ENCODE peak calls at places on chromosomes 13 and 19, in seven cellular contexts. One of them, this sample, is unnamed.
A peak's percentile ranks its signal among the peaks of the same experiment; 100 is the strongest.

GRCh38 chr13:110331362-110331761 is 24.3 kb downstream of the COL4A2 start:
- DNase-seq in GDM1: no peak
- DNase-seq in GM04503: no peak
- DNase-seq in pons: no peak
- DNase-seq in AG09319: no peak
- DNase-seq in C1 segment of cervical spinal cord: no peak
- DNase-seq in NCI-H526 treated with DMSO at 0.1 percent for 48 hours: no peak
- DNase-seq in this sample: no peak

GRCh38 chr13:51041126-51041525 is 69.9 kb downstream of the C13orf42 start:
- DNase-seq in GDM1: no peak
- DNase-seq in C1 segment of cervical spinal cord: no peak
- DNase-seq in GM04503: no peak
- DNase-seq in pons: no peak
- DNase-seq in NCI-H526 treated with DMSO at 0.1 percent for 48 hours: no peak
- DNase-seq in AG09319: no peak
- DNase-seq in this sample: no peak

GRCh38 chr13:51494151-51494550 is 41.3 kb upstream of the INTS6 start:
- DNase-seq in C1 segment of cervical spinal cord: no peak
- DNase-seq in GDM1: no peak
- DNase-seq in NCI-H526 treated with DMSO at 0.1 percent for 48 hours: no peak
- DNase-seq in AG09319: no peak
- DNase-seq in pons: no peak
- DNase-seq in GM04503: peak; percentile 11
- DNase-seq in this sample: peak; percentile 30

GRCh38 chr13:60286707-60287106 is 110.3 kb upstream of the TDRD3 start:
- DNase-seq in GM04503: no peak
- DNase-seq in NCI-H526 treated with DMSO at 0.1 percent for 48 hours: peak; percentile 53
- DNase-seq in AG09319: no peak
- DNase-seq in pons: no peak
- DNase-seq in GDM1: no peak
- DNase-seq in C1 segment of cervical spinal cord: no peak
- DNase-seq in this sample: no peak

GRCh38 chr13:50873481-50873880 is 30.0 kb upstream of the DLEU7 start:
- DNase-seq in C1 segment of cervical spinal cord: no peak
- DNase-seq in GDM1: no peak
- DNase-seq in pons: no peak
- DNase-seq in NCI-H526 treated with DMSO at 0.1 percent for 48 hours: no peak
- DNase-seq in AG09319: no peak
- DNase-seq in GM04503: no peak
- DNase-seq in this sample: no peak

GRCh38 chr13:25901460-25902376 is 150.1 kb downstream of the SHISA2 start:
- DNase-seq in C1 segment of cervical spinal cord: no peak
- DNase-seq in GM04503: no peak
- DNase-seq in AG09319: no peak
- DNase-seq in pons: no peak
- DNase-seq in NCI-H526 treated with DMSO at 0.1 percent for 48 hours: no peak
- DNase-seq in GDM1: no peak
- DNase-seq in this sample: peak; percentile 43

GRCh38 chr13:20702945-20703784 is at the start of gene IL17D:
- DNase-seq in C1 segment of cervical spinal cord: peak; percentile 26
- DNase-seq in NCI-H526 treated with DMSO at 0.1 percent for 48 hours: peak; percentile 25
- DNase-seq in pons: no peak
- DNase-seq in GM04503: no peak
- DNase-seq in GDM1: no peak
- DNase-seq in AG09319: no peak
- DNase-seq in this sample: no peak

GRCh38 chr19:19227217-19227616 is 15.5 kb downstream of the NCAN start:
- DNase-seq in C1 segment of cervical spinal cord: no peak
- DNase-seq in GDM1: no peak
- DNase-seq in AG09319: no peak
- DNase-seq in pons: no peak
- DNase-seq in GM04503: no peak
- DNase-seq in NCI-H526 treated with DMSO at 0.1 percent for 48 hours: no peak
- DNase-seq in this sample: no peak

GRCh38 chr13:53276265-53276664 is 247.7 kb downstream of the OLFM4 start:
- DNase-seq in GDM1: no peak
- DNase-seq in NCI-H526 treated with DMSO at 0.1 percent for 48 hours: no peak
- DNase-seq in pons: no peak
- DNase-seq in GM04503: no peak
- DNase-seq in C1 segment of cervical spinal cord: no peak
- DNase-seq in AG09319: no peak
- DNase-seq in this sample: no peak

GRCh38 chr19:43624933-43625332 is 5.5 kb upstream of the ZNF428 start:
- DNase-seq in GM04503: no peak
- DNase-seq in pons: no peak
- DNase-seq in NCI-H526 treated with DMSO at 0.1 percent for 48 hours: no peak
- DNase-seq in GDM1: no peak
- DNase-seq in AG09319: no peak
- DNase-seq in C1 segment of cervical spinal cord: no peak
- DNase-seq in this sample: no peak

GRCh38 chr19:34018546-34018945 is 153.8 kb upstream of the LSM14A start:
- DNase-seq in pons: no peak
- DNase-seq in GDM1: no peak
- DNase-seq in C1 segment of cervical spinal cord: no peak
- DNase-seq in NCI-H526 treated with DMSO at 0.1 percent for 48 hours: no peak
- DNase-seq in AG09319: no peak
- DNase-seq in GM04503: no peak
- DNase-seq in this sample: no peak

GRCh38 chr13:50512602-50513527 is 330.6 kb downstream of the DLEU7 start:
- DNase-seq in pons: peak; percentile 71
- DNase-seq in GM04503: no peak
- DNase-seq in AG09319: no peak
- DNase-seq in NCI-H526 treated with DMSO at 0.1 percent for 48 hours: no peak
- DNase-seq in GDM1: peak; percentile 79
- DNase-seq in C1 segment of cervical spinal cord: no peak
- DNase-seq in this sample: no peak

GRCh38 chr19:41863209-41863931 is 3.3 kb downstream of the RPS19 start:
- DNase-seq in C1 segment of cervical spinal cord: no peak
- DNase-seq in GM04503: no peak
- DNase-seq in AG09319: no peak
- DNase-seq in pons: peak; percentile 17
- DNase-seq in NCI-H526 treated with DMSO at 0.1 percent for 48 hours: no peak
- DNase-seq in GDM1: no peak
- DNase-seq in this sample: no peak

GRCh38 chr13:28379371-28380083 is 115.4 kb downstream of the FLT1 start:
- DNase-seq in C1 segment of cervical spinal cord: no peak
- DNase-seq in AG09319: no peak
- DNase-seq in GM04503: no peak
- DNase-seq in pons: no peak
- DNase-seq in GDM1: no peak
- DNase-seq in NCI-H526 treated with DMSO at 0.1 percent for 48 hours: no peak
- DNase-seq in this sample: no peak

GRCh38 chr13:74135306-74136088 is 1.3 kb upstream of the KLF12 start:
- DNase-seq in AG09319: peak; percentile 40
- DNase-seq in C1 segment of cervical spinal cord: peak; percentile 54
- DNase-seq in GM04503: no peak
- DNase-seq in pons: peak; percentile 39
- DNase-seq in GDM1: no peak
- DNase-seq in NCI-H526 treated with DMSO at 0.1 percent for 48 hours: peak; percentile 89
- DNase-seq in this sample: no peak

GRCh38 chr19:54449701-54450069 is 686 bp downstream of the LENG8 start:
- DNase-seq in NCI-H526 treated with DMSO at 0.1 percent for 48 hours: no peak
- DNase-seq in C1 segment of cervical spinal cord: no peak
- DNase-seq in pons: no peak
- DNase-seq in GM04503: no peak
- DNase-seq in GDM1: no peak
- DNase-seq in AG09319: no peak
- DNase-seq in this sample: no peak

GRCh38 chr19:40229484-40229883 is 3.0 kb upstream of the CCNP start:
- DNase-seq in NCI-H526 treated with DMSO at 0.1 percent for 48 hours: no peak
- DNase-seq in pons: no peak
- DNase-seq in GDM1: no peak
- DNase-seq in GM04503: peak; percentile 16
- DNase-seq in C1 segment of cervical spinal cord: no peak
- DNase-seq in AG09319: no peak
- DNase-seq in this sample: no peak

GRCh38 chr19:16420781-16421386 is 50.9 kb downstream of the EPS15L1 start:
- DNase-seq in AG09319: no peak
- DNase-seq in GM04503: no peak
- DNase-seq in NCI-H526 treated with DMSO at 0.1 percent for 48 hours: no peak
- DNase-seq in GDM1: no peak
- DNase-seq in pons: no peak
- DNase-seq in C1 segment of cervical spinal cord: no peak
- DNase-seq in this sample: no peak

GRCh38 chr13:92806215-92806614 is 420.4 kb upstream of the GPC6 start:
- DNase-seq in GDM1: peak; percentile 14
- DNase-seq in NCI-H526 treated with DMSO at 0.1 percent for 48 hours: no peak
- DNase-seq in GM04503: no peak
- DNase-seq in C1 segment of cervical spinal cord: no peak
- DNase-seq in pons: no peak
- DNase-seq in AG09319: no peak
- DNase-seq in this sample: peak; percentile 43

This sample was measured in epithelial cell of proximal tubule.